ENCODE peak calls at places on chromosomes 4 and X, in six cellular contexts. One of them, this sample, is unnamed.

GRCh38 chr4:72553540-72553939 is 15.5 kb downstream of the ADAMTS3 start:
- DNase-seq in NCI-H1105 treated with DMSO at 0.1 percent for 48 hours: no peak
- DNase-seq in Karpas-422: no peak
- DNase-seq in T-helper 1 cell: no peak
- DNase-seq in stimulated activated CD8-positive, alpha-beta memory T cell treated with anti-CD3 and anti-CD28 coated beads, Interleukin-2, amount 100 ng/mL, for 1 hour: no peak
- DNase-seq in endothelial cell: no peak
- DNase-seq in this sample: no peak

GRCh38 chrX:117768861-117769604 is 347.6 kb downstream of the KLHL13 start:
- DNase-seq in endothelial cell: no peak
- DNase-seq in Karpas-422: no peak
- DNase-seq in stimulated activated CD8-positive, alpha-beta memory T cell treated with anti-CD3 and anti-CD28 coated beads, Interleukin-2, amount 100 ng/mL, for 1 hour: no peak
- DNase-seq in T-helper 1 cell: no peak
- DNase-seq in NCI-H1105 treated with DMSO at 0.1 percent for 48 hours: no peak
- DNase-seq in this sample: no peak

GRCh38 chr4:152106113-152106763 is 345.4 kb upstream of the GATB start:
- DNase-seq in Karpas-422: no peak
- DNase-seq in NCI-H1105 treated with DMSO at 0.1 percent for 48 hours: no peak
- DNase-seq in T-helper 1 cell: no peak
- DNase-seq in stimulated activated CD8-positive, alpha-beta memory T cell treated with anti-CD3 and anti-CD28 coated beads, Interleukin-2, amount 100 ng/mL, for 1 hour: no peak
- DNase-seq in endothelial cell: peak; percentile 28
- DNase-seq in this sample: peak; percentile 30

GRCh38 chr4:43089730-43090129 is 197.2 kb downstream of the GRXCR1 start:
- DNase-seq in NCI-H1105 treated with DMSO at 0.1 percent for 48 hours: no peak
- DNase-seq in endothelial cell: no peak
- DNase-seq in Karpas-422: no peak
- DNase-seq in T-helper 1 cell: no peak
- DNase-seq in stimulated activated CD8-positive, alpha-beta memory T cell treated with anti-CD3 and anti-CD28 coated beads, Interleukin-2, amount 100 ng/mL, for 1 hour: no peak
- DNase-seq in this sample: no peak

GRCh38 chr4:173424899-173425805 is 26.2 kb upstream of the SCRG1 start:
- DNase-seq in stimulated activated CD8-positive, alpha-beta memory T cell treated with anti-CD3 and anti-CD28 coated beads, Interleukin-2, amount 100 ng/mL, for 1 hour: no peak
- DNase-seq in T-helper 1 cell: no peak
- DNase-seq in NCI-H1105 treated with DMSO at 0.1 percent for 48 hours: no peak
- DNase-seq in endothelial cell: no peak
- DNase-seq in Karpas-422: no peak
- DNase-seq in this sample: no peak

GRCh38 chr4:23885943-23886590 is 3.8 kb downstream of the PPARGC1A start:
- DNase-seq in T-helper 1 cell: no peak
- DNase-seq in NCI-H1105 treated with DMSO at 0.1 percent for 48 hours: no peak
- DNase-seq in Karpas-422: no peak
- DNase-seq in endothelial cell: no peak
- DNase-seq in stimulated activated CD8-positive, alpha-beta memory T cell treated with anti-CD3 and anti-CD28 coated beads, Interleukin-2, amount 100 ng/mL, for 1 hour: no peak
- DNase-seq in this sample: no peak

GRCh38 chrX:80799616-80800015 is 10.1 kb downstream of the BRWD3 start:
- DNase-seq in NCI-H1105 treated with DMSO at 0.1 percent for 48 hours: no peak
- DNase-seq in T-helper 1 cell: no peak
- DNase-seq in Karpas-422: peak; percentile 76
- DNase-seq in endothelial cell: no peak
- DNase-seq in stimulated activated CD8-positive, alpha-beta memory T cell treated with anti-CD3 and anti-CD28 coated beads, Interleukin-2, amount 100 ng/mL, for 1 hour: no peak
- DNase-seq in this sample: no peak

GRCh38 chr4:55397521-55398321 is 2.0 kb downstream of the TMEM165 start:
- DNase-seq in NCI-H1105 treated with DMSO at 0.1 percent for 48 hours: peak; percentile 23
- DNase-seq in endothelial cell: no peak
- DNase-seq in T-helper 1 cell: no peak
- DNase-seq in Karpas-422: no peak
- DNase-seq in stimulated activated CD8-positive, alpha-beta memory T cell treated with anti-CD3 and anti-CD28 coated beads, Interleukin-2, amount 100 ng/mL, for 1 hour: no peak
- DNase-seq in this sample: no peak

GRCh38 chr4:93660036-93660435 is 168.5 kb upstream of the ATOH1 start:
- DNase-seq in NCI-H1105 treated with DMSO at 0.1 percent for 48 hours: no peak
- DNase-seq in Karpas-422: no peak
- DNase-seq in stimulated activated CD8-positive, alpha-beta memory T cell treated with anti-CD3 and anti-CD28 coated beads, Interleukin-2, amount 100 ng/mL, for 1 hour: no peak
- DNase-seq in T-helper 1 cell: no peak
- DNase-seq in endothelial cell: no peak
- DNase-seq in this sample: no peak

GRCh38 chr4:86235549-86235948 is 124.3 kb downstream of the MAPK10 start:
- DNase-seq in NCI-H1105 treated with DMSO at 0.1 percent for 48 hours: no peak
- DNase-seq in T-helper 1 cell: no peak
- DNase-seq in endothelial cell: no peak
- DNase-seq in Karpas-422: no peak
- DNase-seq in stimulated activated CD8-positive, alpha-beta memory T cell treated with anti-CD3 and anti-CD28 coated beads, Interleukin-2, amount 100 ng/mL, for 1 hour: no peak
- DNase-seq in this sample: no peak

GRCh38 chr4:103786014-103786413 is 66.2 kb upstream of the TACR3 start:
- DNase-seq in endothelial cell: peak; percentile 23
- DNase-seq in NCI-H1105 treated with DMSO at 0.1 percent for 48 hours: peak; percentile 7
- DNase-seq in T-helper 1 cell: no peak
- DNase-seq in Karpas-422: peak; percentile 90
- DNase-seq in stimulated activated CD8-positive, alpha-beta memory T cell treated with anti-CD3 and anti-CD28 coated beads, Interleukin-2, amount 100 ng/mL, for 1 hour: no peak
- DNase-seq in this sample: no peak

GRCh38 chrX:19569121-19569805 is 54.0 kb upstream of the MAP3K15 start:
- DNase-seq in T-helper 1 cell: no peak
- DNase-seq in stimulated activated CD8-positive, alpha-beta memory T cell treated with anti-CD3 and anti-CD28 coated beads, Interleukin-2, amount 100 ng/mL, for 1 hour: no peak
- DNase-seq in NCI-H1105 treated with DMSO at 0.1 percent for 48 hours: no peak
- DNase-seq in Karpas-422: no peak
- DNase-seq in endothelial cell: no peak
- DNase-seq in this sample: no peak

GRCh38 chrX:74383611-74384010 is 37.7 kb upstream of the SLC16A2 start:
- DNase-seq in T-helper 1 cell: no peak
- DNase-seq in endothelial cell: peak; percentile 32
- DNase-seq in stimulated activated CD8-positive, alpha-beta memory T cell treated with anti-CD3 and anti-CD28 coated beads, Interleukin-2, amount 100 ng/mL, for 1 hour: no peak
- DNase-seq in NCI-H1105 treated with DMSO at 0.1 percent for 48 hours: peak; percentile 29
- DNase-seq in Karpas-422: peak; percentile 65
- DNase-seq in this sample: peak; percentile 42

GRCh38 chr4:8703857-8704495 is 111.4 kb downstream of the CPZ start:
- DNase-seq in endothelial cell: no peak
- DNase-seq in Karpas-422: no peak
- DNase-seq in stimulated activated CD8-positive, alpha-beta memory T cell treated with anti-CD3 and anti-CD28 coated beads, Interleukin-2, amount 100 ng/mL, for 1 hour: no peak
- DNase-seq in T-helper 1 cell: no peak
- DNase-seq in NCI-H1105 treated with DMSO at 0.1 percent for 48 hours: no peak
- DNase-seq in this sample: no peak

GRCh38 chrX:119466970-119467369 is 1.3 kb upstream of the SLC25A5 start:
- DNase-seq in Karpas-422: no peak
- DNase-seq in NCI-H1105 treated with DMSO at 0.1 percent for 48 hours: no peak
- DNase-seq in endothelial cell: no peak
- DNase-seq in T-helper 1 cell: no peak
- DNase-seq in stimulated activated CD8-positive, alpha-beta memory T cell treated with anti-CD3 and anti-CD28 coated beads, Interleukin-2, amount 100 ng/mL, for 1 hour: no peak
- DNase-seq in this sample: no peak

GRCh38 chr4:90730752-90731151 is 603.6 kb downstream of the CCSER1 start:
- DNase-seq in NCI-H1105 treated with DMSO at 0.1 percent for 48 hours: no peak
- DNase-seq in T-helper 1 cell: no peak
- DNase-seq in Karpas-422: no peak
- DNase-seq in stimulated activated CD8-positive, alpha-beta memory T cell treated with anti-CD3 and anti-CD28 coated beads, Interleukin-2, amount 100 ng/mL, for 1 hour: no peak
- DNase-seq in endothelial cell: no peak
- DNase-seq in this sample: no peak

GRCh38 chr4:4504783-4505182 is 37.1 kb downstream of the STX18 start:
- DNase-seq in Karpas-422: no peak
- DNase-seq in T-helper 1 cell: no peak
- DNase-seq in NCI-H1105 treated with DMSO at 0.1 percent for 48 hours: no peak
- DNase-seq in stimulated activated CD8-positive, alpha-beta memory T cell treated with anti-CD3 and anti-CD28 coated beads, Interleukin-2, amount 100 ng/mL, for 1 hour: no peak
- DNase-seq in endothelial cell: no peak
- DNase-seq in this sample: no peak